ENCODE peak calls at places on chromosomes 13 and 19, in seven cellular contexts. A is transverse colon, R is A549, E is testis, W is sigmoid colon, S is IMR-90, G is lower leg skin. C is an unnamed sample.

GRCh38 chr19:12676384-12676792 is 5.3 kb downstream of the DHPS start:
- DNase-seq in G (peak), W (peak), A (peak), S (peak), E (peak), R (peak), C (peak)

GRCh38 chr13:102011539-102011938 is 390.3 kb downstream of the FGF14 start:
- DNase-seq in R (no peak), S (no peak), A (no peak), W (no peak), E (no peak), G (no peak), C (no peak)

GRCh38 chr19:40507892-40508291 is 41.1 kb downstream of the SPTBN4 start:
- DNase-seq in G (no peak), E (no peak), W (no peak), A (no peak), R (peak), S (no peak), C (no peak)

GRCh38 chr13:28820099-28821051 is at the start of gene MTUS2:
- DNase-seq in W (no peak), G (no peak), S (no peak), A (no peak), R (no peak), E (peak), C (no peak)

GRCh38 chr13:70407486-70407885 is 299.2 kb upstream of the KLHL1 start:
- DNase-seq in A (no peak), G (no peak), E (no peak), S (no peak), R (no peak), W (no peak), C (no peak)

GRCh38 chr19:45881082-45881908 is 4.6 kb downstream of the IRF2BP1 start:
- DNase-seq in S (no peak), E (no peak), R (no peak), W (no peak), G (no peak), A (no peak), C (no peak)

GRCh38 chr19:19342086-19343015 is 21.7 kb downstream of the MAU2 start:
- DNase-seq in A (peak), R (peak), W (no peak), S (peak), G (no peak), E (peak), C (peak)

GRCh38 chr13:21674271-21675009 is 3.6 kb downstream of the FGF9 start:
- DNase-seq in A (peak), E (no peak), S (no peak), G (no peak), R (no peak), W (peak), C (no peak)

GRCh38 chr19:6092329-6093286 is 17.7 kb downstream of the RFX2 start:
- DNase-seq in S (peak), E (peak), G (peak), A (peak), R (peak), W (peak), C (peak)

GRCh38 chr13:42001580-42001979 is 40.7 kb upstream of the VWA8 start:
- DNase-seq in A (no peak), S (peak), G (no peak), E (no peak), R (peak), W (no peak), C (peak)

GRCh38 chr13:38814331-38814730 is 127.5 kb downstream of the FREM2 start:
- DNase-seq in A (peak), W (no peak), S (no peak), E (no peak), G (no peak), R (no peak), C (no peak)

GRCh38 chr13:30752201-30752797 is 17.0 kb downstream of the ALOX5AP start:
- DNase-seq in W (no peak), R (no peak), G (no peak), S (peak), A (no peak), E (no peak), C (no peak)

DNA sequence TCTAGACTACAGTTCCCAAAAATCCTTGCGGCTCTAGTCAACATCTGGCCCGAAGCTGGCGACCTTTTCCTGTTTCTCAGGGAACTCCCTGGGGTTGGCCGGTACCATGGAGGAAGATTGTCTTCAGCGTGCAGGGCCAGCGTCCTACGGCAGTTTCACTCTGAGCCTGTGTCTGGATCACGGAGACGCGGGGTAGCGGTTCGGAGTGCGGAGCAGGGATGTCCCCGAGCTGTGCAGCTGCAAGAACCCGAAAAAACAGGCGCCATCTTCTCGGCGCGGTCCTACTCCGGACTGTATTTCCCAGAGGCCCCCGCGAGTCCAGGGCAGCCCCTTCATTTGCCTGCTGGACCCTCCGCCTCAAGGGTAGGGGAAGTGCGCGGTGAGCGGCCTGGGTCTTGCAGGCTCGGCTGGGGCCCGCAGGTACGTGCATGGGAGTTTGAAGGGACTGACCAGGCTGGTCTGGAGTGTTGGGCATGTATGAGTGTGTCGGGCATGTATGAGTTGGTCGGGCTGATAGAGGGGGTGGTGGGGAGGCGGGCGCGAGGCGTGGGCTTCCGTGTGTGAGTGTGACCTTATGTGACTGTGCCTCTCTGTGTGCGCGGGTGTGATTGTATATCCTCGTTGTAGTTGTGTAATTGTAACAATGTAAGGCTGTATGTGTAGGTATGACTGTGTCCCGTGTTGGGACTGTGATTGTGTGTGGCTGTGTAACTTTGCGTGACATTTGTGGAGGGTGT is at the start of gene ZNF383:
- DNase-seq in R (peak), W (peak), S (peak), E (peak), G (peak), A (peak), C (peak)
- TF ChIP-seq POLR2A in R (peak), W (peak), S (no peak), E (no peak), G (no peak), A (peak), C (peak)

GRCh38 chr19:11115042-11115441 is 25.8 kb downstream of the LDLR start:
- DNase-seq in W (no peak), A (no peak), S (no peak), G (no peak), R (no peak), E (no peak), C (no peak)

GRCh38 chr19:11111117-11111770 is 22.0 kb downstream of the LDLR start:
- DNase-seq in G (no peak), E (no peak), S (no peak), W (no peak), A (no peak), R (no peak), C (no peak)

GRCh38 chr19:11111771-11112144 is 22.5 kb downstream of the LDLR start:
- DNase-seq in E (no peak), S (no peak), R (no peak), A (no peak), W (no peak), G (no peak), C (no peak)

GRCh38 chr19:11115895-11116446 is 26.7 kb downstream of the LDLR start:
- DNase-seq in G (no peak), W (no peak), R (no peak), E (no peak), A (no peak), S (no peak), C (no peak)

DNA sequence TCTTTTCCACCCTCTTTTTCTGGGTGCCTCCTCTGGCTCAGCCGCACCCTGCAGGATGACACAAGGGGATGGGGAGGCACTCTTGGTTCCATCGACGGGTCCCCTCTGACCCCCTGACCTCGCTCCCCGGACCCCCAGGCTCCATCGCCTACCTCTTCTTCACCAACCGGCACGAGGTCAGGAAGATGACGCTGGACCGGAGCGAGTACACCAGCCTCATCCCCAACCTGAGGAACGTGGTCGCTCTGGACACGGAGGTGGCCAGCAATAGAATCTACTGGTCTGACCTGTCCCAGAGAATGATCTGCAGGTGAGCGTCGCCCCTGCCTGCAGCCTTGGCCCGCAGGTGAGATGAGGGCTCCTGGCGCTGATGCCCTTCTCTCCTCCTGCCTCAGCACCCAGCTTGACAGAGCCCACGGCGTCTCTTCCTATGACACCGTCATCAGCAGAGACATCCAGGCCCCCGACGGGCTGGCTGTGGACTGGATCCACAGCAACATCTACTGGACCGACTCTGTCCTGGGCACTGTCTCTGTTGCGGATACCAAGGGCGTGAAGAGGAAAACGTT is 24.0 kb downstream of the LDLR start:
- DNase-seq in W (no peak), E (no peak), G (no peak), R (no peak), S (no peak), A (no peak), C (no peak)
- TF ChIP-seq POLR2A in W (no peak), E (no peak), G (no peak), R (no peak), S (no peak), A (no peak), C (no peak)

GRCh38 chr13:45107539-45107938 is 12.8 kb upstream of the GTF2F2 start:
- DNase-seq in R (no peak), W (no peak), E (no peak), G (no peak), A (no peak), S (no peak), C (no peak)
- TF ChIP-seq POLR2A in R (no peak), W (no peak), E (no peak), G (no peak), A (no peak), S (no peak), C (no peak)

GRCh38 chr19:15245370-15246197 is 13.3 kb upstream of the EPHX3 start:
- DNase-seq in S (no peak), W (no peak), G (no peak), R (no peak), A (no peak), E (no peak), C (no peak)
- TF ChIP-seq POLR2A in S (no peak), W (no peak), G (no peak), R (no peak), A (no peak), E (no peak), C (no peak)

DNA sequence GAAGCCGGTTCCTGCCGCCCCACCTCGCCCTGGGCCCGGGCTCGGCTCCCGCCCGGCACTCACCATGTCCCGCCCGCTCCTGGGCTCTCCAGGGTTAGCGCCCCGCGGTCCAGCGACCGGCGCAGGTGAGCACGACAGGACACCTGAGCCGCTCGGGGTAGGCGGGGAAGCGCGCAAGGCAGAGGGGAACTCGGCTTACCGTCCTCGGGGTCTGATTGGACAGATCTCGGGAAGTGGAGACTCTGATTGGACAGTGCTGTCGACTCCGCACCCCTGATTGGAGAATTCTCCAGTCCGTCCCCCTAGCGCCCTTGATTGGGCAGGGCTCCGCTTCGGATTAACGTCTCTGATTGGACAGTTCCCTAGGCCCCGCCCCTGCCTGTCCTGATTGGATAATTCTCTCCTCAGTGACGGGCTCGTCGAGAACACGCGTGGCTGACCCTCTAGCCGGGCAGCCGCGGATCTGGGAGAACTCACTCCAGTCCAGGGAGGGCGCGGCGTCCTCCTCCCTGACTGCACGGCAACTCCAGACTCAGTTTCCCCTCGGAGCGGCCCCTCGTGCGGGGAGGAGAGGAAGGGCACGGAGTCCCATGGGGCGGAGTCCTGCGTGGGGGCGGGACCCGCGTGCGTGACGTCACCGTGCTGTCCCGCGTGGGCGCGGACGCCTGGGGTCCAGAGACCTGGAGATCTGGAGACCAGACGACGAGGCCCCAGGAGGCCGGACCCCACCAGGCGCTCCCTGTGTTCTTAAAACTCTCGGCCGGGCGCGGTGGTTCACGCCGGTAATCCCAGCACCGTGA is at the start of gene ZNF77:
- DNase-seq in G (peak), W (peak), A (peak), R (peak), S (peak), E (peak), C (peak)
- TF ChIP-seq POLR2A in G (no peak), W (no peak), A (peak), R (peak), S (peak), E (no peak), C (peak)

GRCh38 chr13:78655007-78655406 is 3.9 kb downstream of the OBI1 start:
- DNase-seq in W (no peak), E (no peak), S (no peak), A (no peak), G (no peak), R (no peak), C (no peak)
- TF ChIP-seq POLR2A in W (no peak), E (no peak), S (no peak), A (no peak), G (no peak), R (no peak), C (no peak)

GRCh38 chr19:1434577-1435060 is 3.6 kb upstream of the RPS15 start:
- DNase-seq in A (no peak), G (no peak), W (no peak), R (no peak), E (no peak), S (no peak), C (no peak)

GRCh38 chr19:1435378-1435989 is 2.7 kb upstream of the RPS15 start:
- DNase-seq in W (no peak), A (no peak), R (no peak), S (no peak), G (no peak), E (no peak), C (no peak)

GRCh38 chr19:1433119-1434039 is 4.8 kb upstream of the RPS15 start:
- DNase-seq in E (no peak), A (no peak), G (no peak), R (no peak), W (no peak), S (no peak), C (no peak)

GRCh38 chr19:1432507-1432887 is 5.7 kb upstream of the RPS15 start:
- DNase-seq in R (no peak), S (no peak), G (no peak), W (no peak), E (no peak), A (no peak), C (no peak)

DNA sequence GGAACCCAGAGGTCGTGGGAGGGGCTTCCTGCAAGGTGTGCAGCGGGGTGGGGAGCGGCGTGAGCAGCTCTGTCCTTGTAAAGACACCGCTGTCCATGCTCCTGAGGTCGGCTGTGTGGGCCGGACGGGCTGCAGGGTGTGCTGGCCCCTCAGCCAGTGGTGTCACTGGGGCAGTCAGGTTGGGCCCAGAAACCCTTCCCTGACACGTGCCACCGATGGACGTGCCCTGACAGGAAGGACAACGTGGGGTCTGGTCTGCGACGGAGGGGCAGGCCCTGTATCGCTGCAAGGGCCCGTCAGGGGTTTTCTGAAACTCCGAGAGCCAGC is 4.2 kb upstream of the RPS15 start:
- DNase-seq in S (no peak), W (no peak), R (no peak), E (no peak), A (no peak), G (no peak), C (no peak)
- TF ChIP-seq POLR2A in S (no peak), W (no peak), R (no peak), E (no peak), A (no peak), G (no peak), C (no peak)

C was measured in H54.